ENCODE peak calls at places on chromosomes 6 and 20, in four cellular contexts. O is H9, U is trophoblast cell, V is neuronal stem cell. L is an unnamed sample.

GRCh38 chr6:71082033-71082620 is 125.3 kb upstream of the B3GAT2 start:
- DNase-seq in O (no peak), U (no peak), V (no peak), L (peak; percentile 60)

GRCh38 chr20:13428684-13429083 is 207.6 kb downstream of the ISM1 start:
- DNase-seq in O (no peak), U (no peak), V (no peak), L (no peak)

GRCh38 chr20:14599613-14600012 is 262.2 kb upstream of the FLRT3 start:
- DNase-seq in O (no peak), U (no peak), V (no peak), L (no peak)

GRCh38 chr20:37932919-37933318 is 30.0 kb downstream of the VSTM2L start:
- DNase-seq in O (no peak), U (peak; percentile 93), V (no peak), L (no peak)

GRCh38 chr6:94645191-94645590 is 932.1 kb upstream of the MANEA start:
- DNase-seq in O (no peak), U (no peak), V (no peak), L (no peak)

GRCh38 chr6:26329763-26330511 is 35.1 kb upstream of the BTN3A2 start:
- DNase-seq in O (peak; percentile 66), U (no peak), V (no peak), L (peak; percentile 61)

GRCh38 chr20:52683761-52684160 is 288.4 kb upstream of the TSHZ2 start:
- DNase-seq in O (no peak), U (no peak), V (no peak), L (no peak)

GRCh38 chr6:136927313-136927712 is 5.2 kb downstream of the SLC35D3 start:
- DNase-seq in O (peak; percentile 51), U (no peak), V (peak; percentile 14), L (peak; percentile 13)

GRCh38 chr6:168097621-168098430 is 18.8 kb upstream of the FRMD1 start:
- DNase-seq in O (no peak), U (no peak), V (no peak), L (no peak)

GRCh38 chr20:14406495-14406894 is 69.1 kb upstream of the FLRT3 start:
- DNase-seq in O (no peak), U (peak; percentile 0), V (no peak), L (no peak)

GRCh38 chr6:125947581-125947980 is 9.0 kb upstream of the HINT3 start:
- DNase-seq in O (no peak), U (no peak), V (no peak), L (peak; percentile 32)

GRCh38 chr20:47220161-47220582 is 136.3 kb downstream of the ZMYND8 start:
- DNase-seq in O (peak; percentile 53), U (no peak), V (peak; percentile 32), L (peak; percentile 46)

GRCh38 chr6:4459032-4459431 is 317.2 kb upstream of the CDYL start:
- DNase-seq in O (no peak), U (peak; percentile 87), V (no peak), L (peak; percentile 64)
- H3K18ac ChIP-seq in O (no peak overlapping the region), U (peak overlapping the region; percentile 20), V (no peak overlapping the region), L (peak overlapping the region; percentile 55)

GRCh38 chr6:106884576-106884975 is 90.0 kb downstream of the CD24 start:
- DNase-seq in O (no peak), U (no peak), V (no peak), L (no peak)

GRCh38 chr6:106889692-106890091 is 84.8 kb downstream of the CD24 start:
- DNase-seq in O (no peak), U (no peak), V (no peak), L (no peak)

GRCh38 chr6:106886444-106886843 is 88.1 kb downstream of the CD24 start:
- DNase-seq in O (no peak), U (no peak), V (no peak), L (no peak)

GRCh38 chr6:106885659-106886058 is 88.9 kb downstream of the CD24 start:
- DNase-seq in O (no peak), U (no peak), V (no peak), L (no peak)

GRCh38 chr6:106886922-106887797 is 87.4 kb downstream of the CD24 start:
- DNase-seq in O (no peak), U (no peak), V (peak; percentile 24), L (no peak)
- H3K27ac ChIP-seq in O (peak overlapping the region; percentile 89), U (peak overlapping the region; percentile 72), V (no peak overlapping the region), L (no peak overlapping the region)

GRCh38 chr6:12152023-12152960 is 137.9 kb upstream of the EDN1 start:
- DNase-seq in O (no peak), U (no peak), V (no peak), L (no peak)
- H3K18ac ChIP-seq in O (no peak overlapping the region), U (no peak overlapping the region), V (no peak overlapping the region), L (no peak overlapping the region)

DNA sequence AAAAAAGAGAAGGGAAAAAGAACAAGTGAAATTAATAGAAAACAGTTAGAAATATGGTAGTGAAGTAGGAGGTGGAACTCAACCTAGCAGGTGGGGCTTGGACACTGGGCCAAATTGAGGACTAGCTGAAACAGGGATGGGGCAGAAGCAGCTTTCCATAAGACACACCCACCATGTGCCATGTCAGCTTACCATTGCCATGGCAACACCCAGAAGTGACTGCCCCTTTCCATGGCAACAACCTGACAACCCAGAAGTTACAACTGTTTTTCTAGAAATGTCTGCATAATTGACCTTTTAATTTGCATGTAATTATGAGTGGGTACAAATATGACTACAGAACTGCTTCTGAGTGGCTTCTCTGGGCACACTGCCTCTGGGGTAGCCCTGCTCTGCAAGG is 36.0 kb upstream of the SLC24A3 start:
- DNase-seq in O (peak; percentile 28), U (no peak), V (no peak), L (no peak)
- H3K27ac ChIP-seq in O (no peak overlapping the region), U (no peak overlapping the region), V (no peak overlapping the region), L (no peak overlapping the region)

DNA sequence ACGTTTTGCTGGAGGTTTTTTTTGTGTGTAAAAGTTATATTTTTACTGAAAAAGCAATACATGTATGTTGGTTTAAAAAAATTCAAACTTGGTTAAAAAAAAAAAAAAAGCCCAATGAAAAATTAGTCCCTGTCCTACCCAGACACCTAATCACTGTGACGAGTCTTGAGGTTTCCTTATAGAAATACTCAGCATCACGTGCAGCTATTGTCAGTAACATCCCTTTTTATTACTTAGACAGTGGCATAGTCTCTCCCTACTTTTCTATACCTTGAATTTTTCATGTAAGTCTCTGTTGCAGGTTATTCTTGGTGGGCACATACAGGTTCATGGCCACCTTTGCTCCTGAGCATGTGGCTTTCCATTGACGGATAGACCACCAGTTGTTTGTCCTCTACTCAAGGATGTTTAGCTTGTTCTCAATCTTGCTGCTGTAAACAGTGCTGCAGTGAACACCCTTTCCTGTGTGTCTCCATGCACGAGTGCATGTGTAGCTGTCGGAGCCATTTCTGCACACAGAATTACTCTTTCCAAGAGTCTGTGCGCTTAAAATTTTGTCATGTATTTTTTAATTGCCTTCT is 70.7 kb upstream of the MYL9 start:
- DNase-seq in O (no peak), U (no peak), V (no peak), L (no peak)
- H3K18ac ChIP-seq in O (no peak overlapping the region), U (no peak overlapping the region), V (no peak overlapping the region), L (no peak overlapping the region)

GRCh38 chr20:51313275-51313898 is 229.1 kb downstream of the NFATC2 start:
- DNase-seq in O (no peak), U (no peak), V (no peak), L (no peak)

GRCh38 chr20:51310216-51310615 is 232.3 kb downstream of the NFATC2 start:
- DNase-seq in O (no peak), U (no peak), V (no peak), L (peak; percentile 42)

GRCh38 chr20:51309128-51309527 is 233.4 kb downstream of the NFATC2 start:
- DNase-seq in O (no peak), U (no peak), V (no peak), L (no peak)

GRCh38 chr20:51312480-51312783 is 230.1 kb downstream of the NFATC2 start:
- DNase-seq in O (peak; percentile 54), U (no peak), V (no peak), L (no peak)

GRCh38 chr20:51311636-51312479 is 230.7 kb downstream of the NFATC2 start:
- DNase-seq in O (peak; percentile 78), U (peak; percentile 52), V (no peak), L (peak; percentile 67)
- H3K27ac ChIP-seq in O (no peak overlapping the region), U (peak overlapping the region; percentile 90), V (no peak overlapping the region), L (no peak overlapping the region)

L was measured in mesenchymal stem cell.